ENCODE peak calls at places on chromosomes 6 and 20, in five cellular contexts. H is lower lobe of right lung, T is breast epithelium, I is adrenal gland, G is kidney. D is an unnamed sample. For H3K4me1, the result is how much of the 10 kb centered on the place peaks cover.

GRCh38 chr6:36039113-36039512 is 11.5 kb downstream of the MAPK14 start:
- DNase-seq in H (no peak), T (no peak), I (no peak), G (no peak), D (no peak)

GRCh38 chr6:25122622-25123237 is 156.4 kb upstream of the CARMIL1 start:
- DNase-seq in T (no peak), H (no peak), I (no peak), G (no peak), D (no peak)

GRCh38 chr6:38542031-38542430 is 97.7 kb downstream of the BTBD9 start:
- DNase-seq in H (no peak), T (no peak), I (no peak), G (no peak), D (no peak)

GRCh38 chr6:165447141-165447540 is 137.7 kb upstream of the C6orf118 start:
- DNase-seq in T (no peak), H (no peak), G (no peak), I (no peak), D (no peak)

GRCh38 chr6:47419621-47420020 is 58.0 kb upstream of the CD2AP start:
- DNase-seq in H (no peak), T (no peak), I (no peak), G (no peak), D (no peak)

GRCh38 chr6:7594579-7595125 is 4.7 kb downstream of the SNRNP48 start:
- DNase-seq in G (no peak), T (no peak), I (no peak), H (no peak), D (no peak)

GRCh38 chr20:63284544-63284949 is 8.4 kb upstream of the COL20A1 start:
- DNase-seq in T (no peak), I (no peak), H (no peak), G (peak), D (no peak)

GRCh38 chr6:2786269-2786668 is 21.1 kb downstream of the WRNIP1 start:
- DNase-seq in G (no peak), I (no peak), T (no peak), H (no peak), D (no peak)

GRCh38 chr20:58838174-58838573 is 12.5 kb downstream of the GNAS-AS1 start:
- DNase-seq in T (no peak), H (no peak), I (no peak), G (no peak), D (no peak)

GRCh38 chr6:157032923-157033322 is 255.7 kb downstream of the ARID1B start:
- DNase-seq in T (no peak), G (no peak), I (no peak), H (no peak), D (no peak)
- H3K4me1 ChIP-seq in T (under half), G (under half), I (under half), H (under half), D (under half)

GRCh38 chr20:35601990-35602389 is 13.6 kb upstream of the SPAG4 start:
- DNase-seq in G (peak), H (no peak), I (no peak), T (no peak), D (no peak)

GRCh38 chr20:35606127-35606526 is 9.5 kb upstream of the SPAG4 start:
- DNase-seq in H (no peak), G (peak), I (no peak), T (no peak), D (no peak)

GRCh38 chr20:35602851-35603495 is 12.7 kb upstream of the SPAG4 start:
- DNase-seq in H (no peak), T (no peak), G (no peak), I (no peak), D (no peak)

GRCh38 chr20:35603695-35604443 is 11.8 kb upstream of the SPAG4 start:
- DNase-seq in I (no peak), T (no peak), H (no peak), G (peak), D (no peak)

DNA sequence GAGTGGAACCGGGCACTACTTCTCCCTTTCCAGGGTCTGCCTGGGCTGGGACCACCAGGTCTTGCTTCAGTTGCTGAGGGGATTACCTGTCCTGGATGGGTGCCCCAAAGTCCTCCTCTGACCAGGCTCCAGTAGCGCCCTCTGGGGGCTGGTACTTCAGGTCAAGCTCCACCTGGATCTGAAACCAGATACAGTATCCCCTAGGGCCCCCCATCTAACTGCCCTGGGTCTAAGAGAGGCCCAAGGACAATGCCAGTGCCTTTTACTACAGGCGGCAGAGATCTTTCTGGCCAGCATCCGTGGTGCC is 11.2 kb upstream of the SPAG4 start:
- DNase-seq in H (no peak), T (peak), I (no peak), G (peak), D (peak)
- TF ChIP-seq CTCF in H (no peak), T (no peak), I (peak), G (peak), D (peak)

GRCh38 chr6:138498575-138499302 is 555 bp downstream of the NHSL1 start:
- DNase-seq in G (no peak), I (no peak), T (no peak), H (no peak), D (peak)
- H3K4me1 ChIP-seq in G (under half), I (under half), T (under half), H (under half), D (under half)

GRCh38 chr20:38926142-38926933 is at the start of gene FAM83D:
- DNase-seq in G (peak), I (peak), H (peak), T (peak), D (peak)
- TF ChIP-seq CTCF in G (no peak), I (no peak), H (no peak), T (peak), D (no peak)